ENCODE peak calls at places on chromosomes 5 and 9, in six cellular contexts. Y, G, P, M, R and J are unnamed samples.

GRCh38 chr5:95870105-95870672 is 47.7 kb upstream of the GLRX start:
- DNase-seq in Y (no peak), G (no peak), P (no peak), M (no peak), R (peak), J (peak)

GRCh38 chr9:78982849-78983248 is 588.9 kb upstream of the TLE4 start:
- DNase-seq in Y (no peak), G (no peak), P (no peak), M (no peak), R (peak), J (peak)

GRCh38 chr9:93204470-93205043 is 20.6 kb downstream of the WNK2 start:
- DNase-seq in Y (no peak), G (no peak), P (no peak), M (no peak), R (no peak), J (no peak)

GRCh38 chr9:21080793-21081192 is 3.1 kb upstream of the IFNB1 start:
- DNase-seq in Y (no peak), G (no peak), P (no peak), M (no peak), R (no peak), J (no peak)

GRCh38 chr9:93996863-93997262 is 41.7 kb upstream of the BARX1 start:
- DNase-seq in Y (no peak), G (no peak), P (no peak), M (no peak), R (no peak), J (no peak)

GRCh38 chr5:81162501-81162900 is 70.6 kb upstream of the CKMT2 start:
- DNase-seq in Y (no peak), G (no peak), P (no peak), M (no peak), R (no peak), J (no peak)

GRCh38 chr5:116626272-116626723 is 51.7 kb upstream of the SEMA6A start:
- DNase-seq in Y (no peak), G (no peak), P (no peak), M (no peak), R (peak), J (peak)

GRCh38 chr9:123997665-123998277 is 13.8 kb upstream of the LHX2 start:
- DNase-seq in Y (no peak), G (peak), P (peak), M (peak), R (no peak), J (peak)

GRCh38 chr9:132877447-132877817 is 652 bp downstream of the AK8 start:
- DNase-seq in Y (no peak), G (no peak), P (no peak), M (no peak), R (no peak), J (no peak)

GRCh38 chr9:112531666-112532282 is 45.1 kb downstream of the KIAA1958 start:
- DNase-seq in Y (no peak), G (no peak), P (no peak), M (no peak), R (peak), J (peak)

GRCh38 chr5:87394407-87394806 is 18.3 kb downstream of the CCNH start:
- DNase-seq in Y (no peak), G (no peak), P (no peak), M (no peak), R (peak), J (peak)

GRCh38 chr9:111974092-111974681 is 77.6 kb downstream of the UGCG start:
- DNase-seq in Y (no peak), G (no peak), P (no peak), M (no peak), R (no peak), J (peak)

GRCh38 chr5:31021181-31021624 is 172.3 kb upstream of the CDH6 start:
- DNase-seq in Y (no peak), G (no peak), P (no peak), M (no peak), R (no peak), J (peak)

GRCh38 chr9:32378993-32379729 is 5.3 kb upstream of the ACO1 start:
- DNase-seq in Y (peak), G (peak), P (peak), M (no peak), R (peak), J (peak)

GRCh38 chr9:79300153-79300552 is 271.6 kb upstream of the TLE4 start:
- DNase-seq in Y (no peak), G (no peak), P (no peak), M (no peak), R (no peak), J (no peak)

GRCh38 chr5:82164957-82165698 is 113.0 kb downstream of the RPS23 start:
- DNase-seq in Y (no peak), G (peak), P (no peak), M (no peak), R (peak), J (peak)

GRCh38 chr9:5509573-5509972 is 758 bp upstream of the PDCD1LG2 start:
- DNase-seq in Y (no peak), G (no peak), P (peak), M (no peak), R (peak), J (peak)

GRCh38 chr5:173011602-173012001 is 28.0 kb downstream of the ATP6V0E1 start:
- DNase-seq in Y (no peak), G (no peak), P (no peak), M (no peak), R (no peak), J (no peak)
- H3K14ac ChIP-seq in Y (no peak), G (no peak), P (no peak), M (no peak), R (no peak), J (no peak)

GRCh38 chr9:18785604-18786003 is 247.4 kb downstream of the SAXO1 start:
- DNase-seq in Y (no peak), G (no peak), P (no peak), M (no peak), R (no peak), J (no peak)
- H3K14ac ChIP-seq in Y (no peak), G (no peak), P (no peak), M (no peak), R (no peak), J (no peak)

GRCh38 chr5:14251733-14252132 is 108.6 kb downstream of the TRIO start:
- DNase-seq in Y (no peak), G (no peak), P (no peak), M (no peak), R (no peak), J (no peak)
- H3K14ac ChIP-seq in Y (no peak), G (no peak), P (no peak), M (no peak), R (no peak), J (no peak)

DNA sequence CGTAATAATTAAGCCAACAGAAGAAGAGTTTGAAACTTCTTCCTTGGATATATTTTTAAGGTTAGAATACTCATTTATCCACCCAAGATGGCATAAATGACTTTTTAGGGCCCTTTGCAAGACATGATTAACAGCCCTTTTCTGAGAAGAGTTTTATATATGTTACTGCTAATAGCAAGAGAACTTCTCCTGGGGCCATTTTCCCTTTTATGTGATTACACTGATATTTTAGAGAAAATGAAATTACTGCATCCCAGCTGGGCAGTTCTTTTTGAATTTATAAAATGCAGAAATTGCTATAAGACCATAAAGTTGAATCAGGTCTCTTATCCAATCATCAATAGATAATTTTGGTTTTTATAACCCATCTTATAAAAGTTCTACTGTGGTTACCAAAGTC is 161.3 kb upstream of the RFX3 start:
- DNase-seq in Y (no peak), G (no peak), P (no peak), M (no peak), R (no peak), J (no peak)
- H3K14ac ChIP-seq in Y (no peak), G (no peak), P (no peak), M (no peak), R (no peak), J (no peak)

GRCh38 chr5:2685651-2686050 is 65.8 kb downstream of the IRX2 start:
- DNase-seq in Y (no peak), G (no peak), P (no peak), M (no peak), R (no peak), J (peak)

GRCh38 chr5:2687746-2688145 is 63.7 kb downstream of the IRX2 start:
- DNase-seq in Y (no peak), G (no peak), P (no peak), M (no peak), R (no peak), J (no peak)

GRCh38 chr5:2686725-2687124 is 64.8 kb downstream of the IRX2 start:
- DNase-seq in Y (no peak), G (peak), P (no peak), M (no peak), R (no peak), J (no peak)

GRCh38 chr5:2684606-2685005 is 66.9 kb downstream of the IRX2 start:
- DNase-seq in Y (no peak), G (no peak), P (no peak), M (no peak), R (no peak), J (no peak)

DNA sequence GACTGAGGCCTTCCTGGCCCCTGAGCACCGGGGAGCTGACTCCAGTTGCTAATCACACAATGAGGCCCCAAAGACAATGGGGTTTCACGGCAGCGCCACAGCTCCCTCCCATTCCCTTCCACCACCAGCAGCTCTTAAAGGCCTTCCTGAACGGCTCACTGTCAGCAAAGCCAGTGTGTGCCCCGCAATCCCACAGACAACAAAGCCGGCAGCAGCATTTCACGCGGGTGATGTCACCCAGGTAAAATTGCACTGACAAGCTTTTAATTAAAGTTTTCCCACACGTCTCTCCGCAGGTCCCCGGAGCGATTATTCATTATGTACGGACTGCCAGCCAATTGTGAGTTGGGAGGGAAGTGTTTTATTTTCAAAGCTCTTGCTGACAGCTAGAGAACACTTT is 65.2 kb downstream of the IRX2 start:
- DNase-seq in Y (peak), G (no peak), P (no peak), M (no peak), R (no peak), J (no peak)
- H3K14ac ChIP-seq in Y (no peak), G (no peak), P (no peak), M (no peak), R (no peak), J (no peak)